ENCODE peak calls at places on chromosome 7, in six cellular contexts. O is trophoblast cell, C is IMR-90, S is H1, A is neuronal stem cell, T is mesenchymal stem cell. W is an unnamed sample.

GRCh38 chr7:70614237-70614984 is 517.5 kb upstream of the GALNT17 start:
- DNase-seq in O (no peak), C (peak; percentile 30), S (no peak), A (no peak), T (peak; percentile 47), W (no peak)

GRCh38 chr7:146255604-146256003 is 139.0 kb downstream of the CNTNAP2 start:
- DNase-seq in O (no peak), C (no peak), S (no peak), A (no peak), T (no peak), W (no peak)

GRCh38 chr7:151865070-151865670 is 11.7 kb downstream of the PRKAG2 start:
- DNase-seq in O (no peak), C (no peak), S (no peak), A (no peak), T (no peak), W (no peak)

GRCh38 chr7:69062020-69062760 is 536.1 kb upstream of the AUTS2 start:
- DNase-seq in O (no peak), C (peak; percentile 37), S (no peak), A (peak; percentile 12), T (peak; percentile 0), W (no peak)

GRCh38 chr7:133253522-133253882 is 624 bp downstream of the EXOC4 start:
- DNase-seq in O (peak; percentile 25), C (peak; percentile 10), S (no peak), A (peak; percentile 2), T (peak; percentile 15), W (no peak)

GRCh38 chr7:134632937-134633540 is 13.6 kb upstream of the BPGM start:
- DNase-seq in O (peak; percentile 78), C (peak; percentile 69), S (no peak), A (peak; percentile 30), T (peak; percentile 63), W (no peak)

GRCh38 chr7:98107313-98107691 is 640 bp downstream of the LMTK2 start:
- DNase-seq in O (no peak), C (no peak), S (no peak), A (no peak), T (no peak), W (no peak)

GRCh38 chr7:110307776-110308175 is 783.2 kb upstream of the LRRN3 start:
- DNase-seq in O (no peak), C (peak; percentile 48), S (no peak), A (no peak), T (peak; percentile 70), W (no peak)

GRCh38 chr7:44277391-44277790 is 48.0 kb downstream of the CAMK2B start:
- DNase-seq in O (no peak), C (no peak), S (no peak), A (no peak), T (no peak), W (no peak)

GRCh38 chr7:69847921-69848612 is 249.8 kb downstream of the AUTS2 start:
- DNase-seq in O (no peak), C (no peak), S (no peak), A (no peak), T (no peak), W (no peak)

GRCh38 chr7:118794419-118794818 is 569.9 kb downstream of the ANKRD7 start:
- DNase-seq in O (peak; percentile 45), C (no peak), S (no peak), A (no peak), T (no peak), W (no peak)

GRCh38 chr7:151452141-151452571 is 12.2 kb upstream of the CRYGN start:
- DNase-seq in O (no peak), C (no peak), S (no peak), A (no peak), T (no peak), W (peak; percentile 25)

GRCh38 chr7:29454899-29455451 is 108.7 kb upstream of the PRR15 start:
- DNase-seq in O (peak; percentile 93), C (no peak), S (no peak), A (no peak), T (no peak), W (no peak)

GRCh38 chr7:158107806-158108205 is 479.8 kb downstream of the PTPRN2 start:
- DNase-seq in O (no peak), C (no peak), S (no peak), A (no peak), T (no peak), W (no peak)

GRCh38 chr7:22566592-22566991 is 66.6 kb upstream of the STEAP1B start:
- DNase-seq in O (no peak), C (no peak), S (no peak), A (no peak), T (no peak), W (no peak)

GRCh38 chr7:129055861-129056464 is 1.1 kb upstream of the TNPO3 start:
- DNase-seq in O (no peak), C (no peak), S (no peak), A (no peak), T (no peak), W (peak; percentile 32)

GRCh38 chr7:81624650-81625310 is 145.1 kb downstream of the HGF start:
- DNase-seq in O (no peak), C (peak; percentile 50), S (no peak), A (no peak), T (no peak), W (no peak)

GRCh38 chr7:100465299-100465698 is 1.2 kb upstream of the SPACDR start:
- DNase-seq in O (no peak), C (peak; percentile 30), S (no peak), A (no peak), T (no peak), W (no peak)

GRCh38 chr7:20085086-20085485 is 132.1 kb downstream of the MACC1 start:
- DNase-seq in O (no peak), C (no peak), S (no peak), A (no peak), T (peak; percentile 81), W (no peak)

GRCh38 chr7:98771519-98772241 is 98.1 kb downstream of the TMEM130 start:
- DNase-seq in O (peak; percentile 86), C (peak; percentile 78), S (no peak), A (peak; percentile 21), T (peak; percentile 65), W (peak; percentile 45)

GRCh38 chr7:47937065-47937687 is 11.1 kb downstream of the PKD1L1 start:
- DNase-seq in O (no peak), C (no peak), S (no peak), A (no peak), T (no peak), W (no peak)

GRCh38 chr7:87627634-87627994 is 584 bp upstream of the RUNDC3B start:
- DNase-seq in O (no peak), C (no peak), S (no peak), A (no peak), T (no peak), W (no peak)

GRCh38 chr7:63931985-63932577 is 66.6 kb upstream of the ZNF722 start:
- DNase-seq in O (no peak), C (no peak), S (no peak), A (no peak), T (no peak), W (no peak)

GRCh38 chr7:98285132-98286092 is 3.9 kb downstream of the BRI3 start:
- DNase-seq in O (peak; percentile 41), C (no peak), S (no peak), A (no peak), T (no peak), W (no peak)

GRCh38 chr7:21616796-21617436 is 74.1 kb downstream of the DNAH11 start:
- DNase-seq in O (peak; percentile 90), C (peak; percentile 37), S (no peak), A (no peak), T (peak; percentile 57), W (no peak)

GRCh38 chr7:123522061-123522460 is 12.3 kb downstream of the IQUB start:
- DNase-seq in O (no peak), C (no peak), S (no peak), A (no peak), T (peak; percentile 46), W (no peak)

GRCh38 chr7:122166708-122167107 is 22.7 kb upstream of the AASS start:
- DNase-seq in O (peak; percentile 80), C (peak; percentile 62), S (no peak), A (no peak), T (peak; percentile 61), W (no peak)

GRCh38 chr7:81618400-81619014 is 151.3 kb downstream of the HGF start:
- DNase-seq in O (peak; percentile 32), C (peak; percentile 98), S (no peak), A (no peak), T (peak; percentile 97), W (no peak)

GRCh38 chr7:3493499-3493898 is 192.4 kb downstream of the SDK1 start:
- DNase-seq in O (peak; percentile 79), C (peak; percentile 67), S (no peak), A (no peak), T (peak; percentile 54), W (no peak)

GRCh38 chr7:135768064-135768463 is 19.5 kb upstream of the FAM180A start:
- DNase-seq in O (no peak), C (no peak), S (no peak), A (no peak), T (no peak), W (no peak)

GRCh38 chr7:107958764-107959526 is 44.0 kb downstream of the LAMB1 start:
- DNase-seq in O (peak; percentile 86), C (peak; percentile 90), S (no peak), A (no peak), T (peak; percentile 91), W (no peak)
- H3K27ac ChIP-seq in O (no peak overlapping the region), C (peak overlapping the region; percentile 10), S (no peak overlapping the region), A (no peak overlapping the region), T (peak overlapping the region; percentile 4), W (no peak overlapping the region)

DNA sequence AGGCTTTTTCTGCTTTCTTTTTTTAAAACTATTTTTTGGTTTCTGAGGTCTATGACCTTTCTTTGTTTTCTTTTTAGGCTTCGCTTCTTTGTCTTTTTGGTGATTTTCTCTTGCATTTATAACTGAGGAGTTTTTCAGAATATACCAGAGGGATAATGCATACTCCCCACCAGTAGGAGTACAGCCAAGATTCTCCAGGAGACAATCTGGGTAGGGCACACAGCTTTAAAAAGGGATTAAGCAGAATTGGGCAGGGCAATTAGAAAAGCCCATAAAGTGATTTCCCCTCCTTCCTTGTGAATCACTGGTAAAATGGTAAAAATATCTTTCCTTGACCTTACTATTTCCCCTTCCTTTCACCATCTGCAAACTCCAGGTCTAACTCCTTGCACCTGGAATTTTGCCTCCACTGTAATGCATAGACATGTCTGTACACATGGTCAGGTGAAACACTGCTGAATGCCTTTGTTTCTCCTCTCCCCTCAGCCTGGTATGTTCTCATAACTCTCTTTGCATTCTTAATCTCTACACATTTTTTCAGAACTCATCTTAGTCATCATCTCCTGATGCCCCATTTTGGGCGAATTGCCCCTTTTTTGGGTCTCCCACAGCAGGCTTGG is 64.4 kb downstream of the MDFIC start:
- DNase-seq in O (no peak), C (no peak), S (no peak), A (no peak), T (no peak), W (no peak)
- H3K4me2 ChIP-seq in O (no peak overlapping the region), C (no peak overlapping the region), S (no peak overlapping the region), A (no peak overlapping the region), T (no peak overlapping the region), W (no peak overlapping the region)

DNA sequence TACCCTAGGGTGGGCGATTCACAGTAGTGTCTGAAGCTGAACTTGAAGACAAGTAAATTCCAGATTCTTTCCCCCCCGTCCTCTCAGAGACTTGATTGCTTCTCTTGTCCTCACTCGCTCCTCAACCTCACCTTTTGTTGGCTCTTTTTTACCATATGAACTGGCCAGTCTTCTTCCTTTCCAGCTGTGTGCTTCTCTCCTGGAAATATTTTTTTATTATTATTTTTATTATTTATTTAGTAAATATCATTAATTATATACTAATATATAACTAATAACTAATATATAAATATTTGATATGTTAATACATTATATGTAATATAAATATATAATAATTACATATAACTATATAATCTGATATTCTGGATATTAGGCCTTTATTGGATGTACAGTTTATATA is 484.3 kb downstream of the GALNT17 start:
- DNase-seq in O (no peak), C (no peak), S (no peak), A (no peak), T (no peak), W (no peak)
- H3K14ac ChIP-seq in O (no peak overlapping the region), C (no peak overlapping the region), S (no peak overlapping the region), A (no peak overlapping the region), T (no peak overlapping the region), W (no peak overlapping the region)

GRCh38 chr7:4702961-4703512 is 20.9 kb downstream of the FOXK1 start:
- DNase-seq in O (no peak), C (no peak), S (no peak), A (no peak), T (peak; percentile 66), W (peak; percentile 45)
- H3K27ac ChIP-seq in O (no peak overlapping the region), C (peak overlapping the region; percentile 9), S (no peak overlapping the region), A (no peak overlapping the region), T (no peak overlapping the region), W (no peak overlapping the region)